ENCODE peak calls at places on chromosomes 7 and 10, in nine cellular contexts. F is colonic mucosa; X is CD8-positive, alpha-beta memory T cell; T is NT2/D1; U is mesendoderm; L is fibroblast of pulmonary artery; R is HCT116; B is pancreas; N is AG10803. K is an unnamed sample.

GRCh38 chr10:121183241-121183640 is 332.1 kb downstream of the WDR11 start:
- DNase-seq in X (no peak), T (no peak), U (no peak), R (no peak), N (no peak), F (no peak), L (no peak), B (no peak), K (no peak)

GRCh38 chr10:42970451-42971250 is 106.2 kb upstream of the RET start:
- DNase-seq in T (no peak), F (peak), U (no peak), X (no peak), N (no peak), R (no peak), L (no peak), B (no peak), K (no peak)

GRCh38 chr10:109978481-109978880 is 29.3 kb upstream of the ADD3 start:
- DNase-seq in T (no peak), X (peak), U (peak), N (peak), L (peak), B (no peak), R (peak), F (peak), K (peak)

GRCh38 chr7:151963895-151964870 is 7.9 kb downstream of the GALNTL5 start:
- DNase-seq in F (no peak), X (no peak), N (no peak), T (no peak), L (no peak), U (no peak), B (no peak), R (no peak), K (no peak)

GRCh38 chr7:9082203-9082602 is 648.8 kb downstream of the NXPH1 start:
- DNase-seq in X (no peak), L (no peak), T (peak), B (no peak), U (peak), R (no peak), F (no peak), N (no peak), K (no peak)

GRCh38 chr7:12731775-12732174 is 44.3 kb downstream of the ARL4A start:
- DNase-seq in U (no peak), L (no peak), N (no peak), R (no peak), B (no peak), T (no peak), F (no peak), X (no peak), K (no peak)

GRCh38 chr10:101321073-101321472 is 32.9 kb upstream of the BTRC start:
- DNase-seq in N (no peak), L (no peak), F (no peak), X (no peak), U (no peak), B (no peak), T (no peak), R (no peak), K (no peak)

GRCh38 chr7:152089183-152089582 is 63.7 kb downstream of the GALNT11 start:
- DNase-seq in B (no peak), F (no peak), N (no peak), R (no peak), X (no peak), T (no peak), U (no peak), L (no peak), K (no peak)

GRCh38 chr7:37418381-37418780 is 30.3 kb downstream of the ELMO1 start:
- DNase-seq in L (no peak), F (no peak), U (no peak), X (no peak), B (no peak), N (no peak), T (no peak), R (no peak), K (no peak)

GRCh38 chr7:28921822-28922221 is 36.3 kb downstream of the TRIL start:
- DNase-seq in X (no peak), L (peak), T (peak), R (peak), F (peak), N (peak), B (peak), U (peak), K (no peak)

GRCh38 chr7:155145477-155146255 is 75.5 kb downstream of the HTR5A start:
- DNase-seq in L (no peak), R (no peak), F (no peak), X (no peak), U (no peak), T (no peak), N (no peak), B (no peak), K (no peak)

GRCh38 chr10:6542999-6543430 is 37.1 kb downstream of the PRKCQ start:
- DNase-seq in F (no peak), R (no peak), U (no peak), L (no peak), T (no peak), B (no peak), X (peak), N (no peak), K (no peak)

GRCh38 chr10:1206101-1206500 is 149.9 kb downstream of the WDR37 start:
- DNase-seq in B (no peak), R (no peak), T (no peak), L (no peak), N (no peak), U (no peak), X (no peak), F (no peak), K (no peak)

GRCh38 chr7:101527844-101528667 is 101.0 kb downstream of the MYL10 start:
- DNase-seq in R (no peak), F (no peak), L (no peak), U (no peak), B (peak), T (no peak), N (no peak), X (no peak), K (no peak)

GRCh38 chr7:64884085-64884912 is 18.8 kb upstream of the ZNF273 start:
- DNase-seq in U (no peak), B (no peak), N (no peak), R (no peak), L (no peak), X (no peak), T (no peak), F (peak), K (no peak)

GRCh38 chr10:124614003-124614659 is 130.0 kb downstream of the FAM53B start:
- DNase-seq in T (no peak), N (no peak), L (no peak), B (no peak), U (no peak), F (no peak), R (no peak), X (no peak), K (no peak)

GRCh38 chr10:2460846-2461245 is 606.5 kb upstream of the PFKP start:
- DNase-seq in N (no peak), T (no peak), F (no peak), U (no peak), L (no peak), R (no peak), X (no peak), B (no peak), K (no peak)

GRCh38 chr7:134084488-134085144 is 42.5 kb upstream of the LRGUK start:
- DNase-seq in U (no peak), N (no peak), R (no peak), X (no peak), B (no peak), F (no peak), T (no peak), L (no peak), K (no peak)

GRCh38 chr7:75533926-75534325 is 41.8 kb downstream of the SPDYE5 start:
- DNase-seq in B (no peak), X (no peak), F (no peak), N (no peak), R (no peak), U (no peak), L (no peak), T (no peak), K (no peak)

GRCh38 chr10:48336978-48337599 is 30.6 kb downstream of the MAPK8 start:
- DNase-seq in N (no peak), B (no peak), R (no peak), X (no peak), T (no peak), L (no peak), F (no peak), U (no peak), K (no peak)

GRCh38 chr7:56538541-56539429 is 422.6 kb upstream of the NUPR2 start:
- DNase-seq in U (no peak), N (no peak), X (no peak), R (no peak), T (no peak), L (no peak), B (no peak), F (no peak), K (no peak)

GRCh38 chr7:115066050-115066449 is 144.2 kb downstream of the MDFIC start:
- DNase-seq in X (no peak), N (no peak), R (no peak), B (no peak), F (no peak), L (no peak), T (no peak), U (no peak), K (no peak)

GRCh38 chr10:70967591-70968588 is 79.5 kb upstream of the PCBD1 start:
- DNase-seq in R (no peak), L (no peak), U (peak), X (no peak), N (no peak), B (no peak), T (no peak), F (no peak), K (no peak)

GRCh38 chr7:45239486-45239885 is 81.9 kb downstream of the RAMP3 start:
- DNase-seq in T (no peak), B (no peak), R (no peak), N (peak), X (no peak), F (no peak), L (peak), U (no peak), K (no peak)

GRCh38 chr7:151895008-151895661 is 18.2 kb upstream of the PRKAG2 start:
- DNase-seq in R (no peak), N (no peak), X (no peak), T (no peak), U (no peak), F (peak), B (no peak), L (no peak), K (no peak)

GRCh38 chr10:30284860-30285594 is 64.1 kb downstream of the MTPAP start:
- DNase-seq in F (no peak), U (peak), N (peak), T (no peak), R (no peak), X (no peak), B (no peak), L (peak), K (no peak)

GRCh38 chr10:89163265-89163995 is 43.7 kb downstream of the CH25H start:
- DNase-seq in L (peak), R (no peak), T (no peak), U (no peak), B (no peak), X (peak), F (peak), N (peak), K (no peak)

GRCh38 chr10:119748871-119749270 is 23.0 kb downstream of the INPP5F start:
- DNase-seq in T (no peak), U (no peak), N (no peak), F (no peak), B (no peak), R (no peak), X (no peak), L (no peak), K (no peak)

GRCh38 chr7:7327423-7327822 is 145.1 kb downstream of the C1GALT1 start:
- DNase-seq in T (no peak), N (no peak), F (no peak), U (no peak), R (no peak), X (no peak), L (no peak), B (no peak), K (no peak)

GRCh38 chr10:106424076-106424475 is 740.4 kb downstream of the SORCS1 start:
- DNase-seq in F (no peak), X (no peak), R (no peak), L (peak), U (no peak), N (peak), B (no peak), T (no peak), K (no peak)

GRCh38 chr7:157309990-157310668 is 26.7 kb upstream of the DNAJB6 start:
- DNase-seq in T (peak), L (peak), N (peak), X (no peak), R (peak), B (no peak), U (peak), F (no peak), K (peak)

GRCh38 chr10:70617798-70618568 is 15.4 kb upstream of the PRF1 start:
- DNase-seq in N (peak), U (no peak), F (no peak), X (no peak), T (no peak), R (no peak), B (no peak), L (peak), K (no peak)

GRCh38 chr7:98217623-98218582 is 6.7 kb downstream of the BHLHA15 start:
- DNase-seq in B (peak), X (no peak), F (no peak), R (no peak), L (no peak), T (no peak), U (no peak), N (no peak), K (no peak)

GRCh38 chr7:130491841-130492518 is at the start of gene MEST:
- DNase-seq in N (no peak), T (no peak), B (peak), F (no peak), L (peak), R (no peak), U (no peak), X (no peak), K (no peak)

GRCh38 chr7:100673942-100674431 is 447 bp downstream of the GNB2 start:
- DNase-seq in U (no peak), B (no peak), T (no peak), F (peak), X (peak), R (no peak), N (peak), L (no peak), K (no peak)

GRCh38 chr10:98104125-98104524 is 30.3 kb upstream of the R3HCC1L start:
- DNase-seq in T (no peak), F (no peak), U (no peak), N (no peak), L (no peak), X (no peak), R (no peak), B (no peak), K (no peak)
- H3K4me3 ChIP-seq in T (no peak), F (no peak), U (no peak), N (no peak), L (no peak), X (no peak), R (no peak), B (no peak), K (no peak)

GRCh38 chr10:86523348-86523747 is 1.8 kb upstream of the WAPL start:
- DNase-seq in X (no peak), T (no peak), R (peak), U (peak), L (peak), B (no peak), F (no peak), N (peak), K (no peak)
- H3K4me3 ChIP-seq in X (no peak), T (no peak), R (no peak), U (no peak), L (no peak), B (no peak), F (no peak), N (no peak), K (no peak)

DNA sequence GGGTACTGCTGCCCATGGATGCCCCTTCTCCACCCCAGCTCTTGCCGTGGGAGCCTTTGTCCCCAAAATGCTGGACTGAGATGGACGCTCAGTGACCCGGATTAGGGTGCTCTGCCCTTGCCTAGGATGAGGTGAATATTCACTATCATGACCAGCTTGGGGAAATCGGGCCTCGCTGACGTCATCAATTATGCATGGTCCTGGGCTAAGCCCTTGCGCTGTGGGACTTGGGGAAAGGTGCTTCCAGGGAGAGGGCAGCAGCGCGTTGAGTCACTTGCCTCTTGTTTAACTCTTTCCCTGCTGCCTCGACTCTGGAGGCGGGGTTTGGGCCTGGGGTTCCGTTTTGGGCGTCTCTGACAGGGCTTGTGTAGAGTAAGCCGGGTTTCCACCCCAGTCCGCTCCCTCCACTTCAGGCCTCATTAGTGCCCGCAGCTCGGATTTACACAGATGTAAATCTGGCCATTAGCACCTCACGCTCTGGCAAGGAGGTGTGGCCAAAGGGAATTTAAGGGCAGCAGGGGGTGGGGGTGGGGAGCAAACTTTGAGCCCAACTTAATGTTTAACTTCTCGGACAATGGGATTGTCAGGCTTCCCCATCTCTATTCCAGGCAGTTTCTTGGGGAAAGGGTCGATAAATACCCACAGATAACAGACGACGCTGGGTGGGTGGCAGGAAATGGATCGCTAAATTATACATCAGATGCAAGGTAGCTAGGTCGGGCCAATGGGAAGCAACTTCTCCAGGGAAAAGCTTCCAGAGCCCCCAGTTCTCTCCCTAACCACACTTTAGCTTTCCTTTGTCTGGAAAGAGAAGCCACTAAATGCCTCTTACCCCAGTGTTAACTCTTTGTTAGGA is 51.3 kb upstream of the TCF7L2 start:
- DNase-seq in X (no peak), B (peak), N (peak), T (peak), L (peak), R (peak), F (peak), U (peak), K (peak)
- H3K4me3 ChIP-seq in X (no peak), B (peak), N (no peak), T (peak), L (peak), R (peak), F (no peak), U (no peak), K (no peak)

GRCh38 chr10:114401195-114401741 is 3.0 kb downstream of the AFAP1L2 start:
- DNase-seq in N (peak), T (no peak), L (peak), X (no peak), F (peak), U (no peak), B (peak), R (no peak), K (no peak)
- H3K4me3 ChIP-seq in N (no peak), T (no peak), L (no peak), X (no peak), F (no peak), U (no peak), B (no peak), R (no peak), K (no peak)

GRCh38 chr10:104707602-104708160 is 66.6 kb downstream of the SORCS3 start:
- DNase-seq in R (no peak), X (no peak), T (no peak), B (no peak), N (no peak), L (no peak), F (no peak), U (no peak), K (no peak)
- H3K4me3 ChIP-seq in R (no peak), X (no peak), T (no peak), B (no peak), N (no peak), L (no peak), F (no peak), U (no peak), K (no peak)

DNA sequence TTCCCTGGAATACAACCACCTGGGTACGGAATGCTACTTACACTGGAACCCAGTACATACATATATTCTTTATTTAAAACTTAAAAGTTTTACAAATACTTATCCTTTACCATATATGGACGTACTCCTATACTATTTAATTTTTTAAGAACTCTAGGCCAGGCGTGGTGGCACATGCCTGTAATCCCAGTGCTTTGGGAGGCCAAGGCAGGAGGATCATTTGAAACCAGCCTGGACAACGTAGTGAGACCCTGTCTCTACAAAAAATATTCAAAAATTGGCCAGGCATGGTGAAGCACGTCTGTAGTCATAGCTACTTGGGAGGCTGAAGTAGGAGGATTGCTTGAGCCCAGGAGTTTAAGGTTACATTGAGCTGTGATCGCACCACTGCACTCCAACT is 2.0 kb downstream of the RBM28 start:
- DNase-seq in L (no peak), R (no peak), F (no peak), U (no peak), X (no peak), B (no peak), N (no peak), T (no peak), K (no peak)
- H3K4me3 ChIP-seq in L (no peak), R (no peak), F (no peak), U (no peak), X (no peak), B (no peak), N (no peak), T (no peak), K (no peak)

DNA sequence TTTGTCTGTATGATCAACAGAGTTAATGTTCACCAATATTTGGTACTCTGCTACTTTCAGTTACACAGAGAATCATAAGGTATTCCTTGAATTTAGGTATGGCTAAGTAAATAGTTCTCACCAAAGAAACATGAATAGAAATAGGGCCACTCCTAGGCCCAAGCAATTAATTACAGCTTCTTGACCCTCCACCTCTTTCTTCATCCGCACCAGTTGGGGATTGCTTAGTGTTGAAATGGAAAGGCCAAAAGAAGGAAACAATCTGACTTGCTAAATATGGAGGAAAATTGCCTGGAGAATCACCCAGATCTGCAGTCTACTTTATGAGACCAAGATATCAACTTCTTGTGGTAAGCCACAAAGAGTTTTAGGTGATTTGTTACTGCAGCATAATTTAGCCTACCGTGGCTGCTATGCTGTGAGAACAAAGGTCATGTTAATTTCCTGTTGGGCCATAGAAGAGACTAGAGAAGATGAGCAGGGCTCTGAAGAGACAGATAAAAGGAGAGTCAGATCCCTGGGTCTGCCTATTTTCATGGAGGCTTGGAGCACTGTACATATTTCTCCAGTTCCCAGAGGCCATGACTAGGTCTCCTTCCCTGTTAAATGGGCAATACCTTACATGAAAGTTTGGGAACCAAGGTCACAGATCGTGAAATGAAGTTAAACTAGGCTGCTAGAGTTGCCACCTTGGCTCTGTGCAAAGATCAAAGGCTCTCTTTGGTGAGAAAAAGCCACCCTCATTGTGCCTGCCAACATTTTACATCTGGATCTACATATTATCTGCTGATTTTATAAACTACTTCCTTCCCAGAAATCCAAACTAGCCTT is 93.3 kb upstream of the GDF10 start:
- DNase-seq in R (no peak), X (no peak), U (no peak), F (no peak), T (no peak), N (no peak), L (no peak), B (no peak), K (no peak)
- H3K4me3 ChIP-seq in R (no peak), X (peak), U (no peak), F (no peak), T (no peak), N (no peak), L (no peak), B (no peak), K (no peak)